ENCODE peak calls at places on chromosomes 13 and 19, in ten cellular contexts. K is transverse colon, D is SK-N-SH, S is H1, V is stomach, N is ovary, G is suprapubic skin, P is sigmoid colon, I is tibial nerve, H is HepG2. E is an unnamed sample. For H3K27me3, the result is how much of the 10 kb centered on the place peaks cover.

GRCh38 chr19:49954092-49954825 is 6.7 kb downstream of the SIGLEC11 start:
- DNase-seq in K (no peak), D (no peak), S (no peak), V (no peak), N (peak), G (no peak), P (no peak), I (no peak), H (peak), E (no peak)

GRCh38 chr13:102933076-102933922 is 87.5 kb downstream of the ERCC5 start:
- DNase-seq in K (no peak), D (no peak), S (no peak), V (no peak), N (no peak), G (no peak), P (no peak), I (no peak), H (no peak), E (no peak)

GRCh38 chr19:1862424-1863307 is 713 bp downstream of the KLF16 start:
- DNase-seq in K (peak), D (peak), S (peak), V (no peak), N (no peak), G (peak), P (no peak), I (no peak), H (no peak), E (no peak)

GRCh38 chr13:106156468-106156867 is 379.0 kb downstream of the EFNB2 start:
- DNase-seq in K (no peak), D (no peak), S (no peak), V (no peak), N (no peak), G (no peak), P (no peak), I (no peak), H (no peak), E (no peak)

GRCh38 chr13:58452123-58452623 is 820.6 kb downstream of the PCDH17 start:
- DNase-seq in K (no peak), D (no peak), S (no peak), V (no peak), N (no peak), G (no peak), P (no peak), I (no peak), H (peak), E (no peak)

GRCh38 chr13:41746259-41746658 is 214.7 kb downstream of the VWA8 start:
- DNase-seq in K (no peak), D (no peak), S (no peak), V (no peak), N (no peak), G (no peak), P (no peak), I (no peak), H (no peak), E (no peak)

GRCh38 chr13:91328726-91329125 is 18.8 kb upstream of the MIR17HG start:
- DNase-seq in K (no peak), D (no peak), S (no peak), V (no peak), N (no peak), G (no peak), P (no peak), I (no peak), H (no peak), E (no peak)

GRCh38 chr13:106640515-106640914 is 72.6 kb upstream of the ARGLU1 start:
- DNase-seq in K (no peak), D (no peak), S (no peak), V (no peak), N (no peak), G (no peak), P (no peak), I (no peak), H (no peak), E (peak)

GRCh38 chr19:21314676-21315075 is 14.5 kb downstream of the ZNF708 start:
- DNase-seq in K (no peak), D (peak), S (no peak), V (no peak), N (no peak), G (no peak), P (no peak), I (no peak), H (no peak), E (no peak)

GRCh38 chr13:72696590-72696989 is 30.8 kb downstream of the MZT1 start:
- DNase-seq in K (no peak), D (peak), S (no peak), V (no peak), N (no peak), G (no peak), P (no peak), I (no peak), H (no peak), E (no peak)

GRCh38 chr13:96082640-96083039 is 7.3 kb upstream of the HS6ST3 start:
- DNase-seq in K (no peak), D (no peak), S (no peak), V (no peak), N (no peak), G (no peak), P (no peak), I (no peak), H (no peak), E (no peak)

GRCh38 chr19:7507884-7508283 is 8.0 kb upstream of the ZNF358 start:
- DNase-seq in K (peak), D (peak), S (peak), V (peak), N (peak), G (no peak), P (peak), I (peak), H (peak), E (no peak)

GRCh38 chr13:41398494-41399190 is 58.7 kb upstream of the RGCC start:
- DNase-seq in K (no peak), D (no peak), S (no peak), V (no peak), N (no peak), G (no peak), P (no peak), I (no peak), H (no peak), E (peak)

GRCh38 chr13:21310220-21310619 is 133.8 kb downstream of the MRPL57 start:
- DNase-seq in K (no peak), D (no peak), S (no peak), V (no peak), N (no peak), G (no peak), P (no peak), I (no peak), H (no peak), E (no peak)

GRCh38 chr13:21330126-21330861 is 128.8 kb downstream of the ZDHHC20 start:
- DNase-seq in K (no peak), D (no peak), S (no peak), V (no peak), N (no peak), G (no peak), P (no peak), I (no peak), H (no peak), E (no peak)

GRCh38 chr13:79468819-79469218 is 12.1 kb upstream of the NDFIP2 start:
- DNase-seq in K (no peak), D (no peak), S (no peak), V (no peak), N (no peak), G (no peak), P (no peak), I (no peak), H (no peak), E (no peak)

GRCh38 chr19:17255150-17255621 is 9.4 kb downstream of the USHBP1 start:
- DNase-seq in K (no peak), D (no peak), S (no peak), V (no peak), N (no peak), G (no peak), P (no peak), I (no peak), H (peak), E (no peak)

GRCh38 chr13:45627656-45628055 is 12.1 kb upstream of the ERICH6B start:
- DNase-seq in K (no peak), D (no peak), S (no peak), V (no peak), N (no peak), G (no peak), P (no peak), I (no peak), H (no peak), E (no peak)

GRCh38 chr13:67267136-67267535 is 37.0 kb upstream of the PCDH9 start:
- DNase-seq in K (no peak), D (no peak), S (no peak), V (no peak), N (no peak), G (no peak), P (no peak), I (no peak), H (no peak), E (no peak)

GRCh38 chr13:42041684-42042035 is 6.8 kb upstream of the DGKH start:
- DNase-seq in K (peak), D (peak), S (peak), V (peak), N (peak), G (no peak), P (peak), I (peak), H (no peak), E (no peak)

GRCh38 chr13:40792284-40793051 is 3.1 kb downstream of the SLC25A15 start:
- DNase-seq in K (no peak), D (no peak), S (no peak), V (no peak), N (no peak), G (no peak), P (no peak), I (no peak), H (no peak), E (no peak)

GRCh38 chr13:44470623-44471562 is 97.3 kb downstream of the SERP2 start:
- DNase-seq in K (no peak), D (no peak), S (no peak), V (no peak), N (no peak), G (no peak), P (no peak), I (no peak), H (peak), E (no peak)

GRCh38 chr13:114153485-114154080 is 21.2 kb upstream of the RASA3 start:
- DNase-seq in K (no peak), D (no peak), S (no peak), V (no peak), N (no peak), G (no peak), P (no peak), I (no peak), H (no peak), E (no peak)

GRCh38 chr19:752652-753517 is 2.0 kb downstream of the MISP start:
- DNase-seq in K (peak), D (no peak), S (no peak), V (peak), N (peak), G (peak), P (peak), I (peak), H (peak), E (no peak)

GRCh38 chr13:91592050-91593014 is 193.9 kb downstream of the GPC5 start:
- DNase-seq in K (no peak), D (no peak), S (no peak), V (no peak), N (no peak), G (no peak), P (no peak), I (no peak), H (no peak), E (no peak)

DNA sequence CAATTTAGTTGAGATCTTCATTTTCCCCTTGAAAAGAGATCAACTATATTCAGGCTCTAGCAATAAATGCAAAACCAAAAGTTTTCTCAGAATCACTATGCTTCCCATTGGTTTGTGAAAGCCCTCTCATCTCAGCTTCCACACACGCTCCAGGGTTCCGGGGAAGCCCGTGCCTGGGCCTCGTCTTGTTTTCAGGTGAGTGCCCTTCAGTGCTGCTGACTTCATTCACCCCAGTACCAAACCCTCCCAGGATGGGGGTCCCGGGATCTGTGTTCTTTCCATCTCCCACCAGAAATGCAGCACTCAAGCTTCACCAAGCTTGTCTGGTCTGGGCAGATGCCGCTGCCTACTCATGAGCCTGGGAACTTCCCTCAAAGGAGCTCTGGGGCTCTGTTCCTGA is 97.7 kb downstream of the TEX29 start:
- DNase-seq in K (no peak), D (no peak), S (no peak), V (no peak), N (no peak), G (no peak), P (no peak), I (no peak), H (no peak), E (no peak)
- H3K27me3 ChIP-seq in K (under half), D (half or more), S (under half), V (under half), N (under half), G (under half), P (under half), I (under half), H (half or more), E (under half)

DNA sequence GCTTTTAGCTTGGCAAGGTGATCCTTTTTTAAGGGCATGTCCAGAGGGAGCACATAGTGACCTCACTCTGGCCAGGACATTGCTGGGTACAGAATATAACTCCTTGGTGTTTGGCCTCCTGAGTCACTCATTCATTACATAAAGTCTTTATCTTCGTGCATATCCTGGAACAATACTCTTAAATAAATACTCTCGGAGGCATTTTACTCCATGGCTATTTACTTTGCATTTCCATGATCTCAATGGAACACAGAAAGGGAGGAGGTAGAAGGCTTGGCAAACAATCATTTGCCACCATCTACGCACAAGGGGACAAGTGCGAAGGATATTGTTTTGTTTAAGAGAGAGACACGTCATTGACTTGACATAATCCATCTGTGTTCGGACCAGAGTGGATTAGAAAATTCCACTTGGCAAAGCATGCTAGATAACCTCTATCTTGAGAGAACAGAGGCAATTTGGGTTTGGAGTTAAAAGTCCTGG is 210.0 kb downstream of the IRS2 start:
- DNase-seq in K (peak), D (no peak), S (no peak), V (peak), N (no peak), G (no peak), P (no peak), I (no peak), H (no peak), E (no peak)
- TF ChIP-seq EP300 in K (no peak), D (no peak), S (no peak), V (no peak), N (no peak), G (no peak), P (no peak), I (no peak), H (no peak), E (no peak)

GRCh38 chr19:10593148-10593547 is 6.0 kb upstream of the AP1M2 start:
- DNase-seq in K (no peak), D (no peak), S (no peak), V (no peak), N (no peak), G (no peak), P (no peak), I (no peak), H (no peak), E (no peak)

GRCh38 chr19:10586396-10586795 is 716 bp downstream of the AP1M2 start:
- DNase-seq in K (no peak), D (no peak), S (no peak), V (no peak), N (no peak), G (no peak), P (no peak), I (no peak), H (no peak), E (no peak)

GRCh38 chr19:10587839-10588150 is 683 bp upstream of the AP1M2 start:
- DNase-seq in K (no peak), D (no peak), S (no peak), V (no peak), N (no peak), G (no peak), P (no peak), I (no peak), H (no peak), E (no peak)

GRCh38 chr19:10583021-10583776 is 3.9 kb downstream of the AP1M2 start:
- DNase-seq in K (no peak), D (no peak), S (no peak), V (no peak), N (no peak), G (no peak), P (no peak), I (no peak), H (no peak), E (no peak)

DNA sequence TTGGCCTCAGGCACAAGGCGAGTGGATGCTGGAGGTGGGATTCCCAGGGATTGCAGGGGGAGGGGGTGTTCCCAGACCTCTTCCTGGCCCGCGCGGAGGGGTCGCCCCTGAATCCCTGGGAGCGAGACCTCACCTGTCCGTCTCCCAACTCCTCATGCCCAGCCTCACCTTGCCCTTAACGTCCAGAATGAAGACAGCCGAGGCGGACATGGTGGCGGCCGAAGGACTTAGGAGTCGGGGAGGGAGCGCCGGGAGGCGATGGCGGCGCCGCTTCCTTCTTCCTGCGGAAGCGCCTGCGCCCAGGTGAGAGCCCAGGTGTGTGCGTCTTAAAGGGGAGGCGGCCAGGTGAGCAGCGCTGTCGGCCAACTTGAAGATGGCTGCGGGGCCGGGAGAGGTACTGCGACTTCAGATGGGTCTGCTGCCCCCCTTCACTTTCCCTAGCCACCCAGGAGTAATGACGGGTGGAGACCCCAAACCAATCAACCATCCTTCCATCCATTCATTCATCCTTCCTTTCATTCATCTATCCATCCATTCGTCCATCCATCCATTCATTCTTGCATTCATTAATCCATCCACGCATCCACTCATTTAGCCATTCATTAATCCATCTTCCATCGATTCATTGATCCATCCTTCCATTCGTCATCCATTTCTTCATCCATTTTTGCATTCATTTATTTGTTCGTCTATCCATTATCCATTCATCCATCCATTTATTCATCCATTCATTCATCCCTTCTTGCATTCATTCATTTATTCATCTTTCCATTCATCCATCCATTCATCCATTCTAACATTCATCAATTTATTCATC is at the start of gene AP1M2:
- DNase-seq in K (peak), D (no peak), S (peak), V (peak), N (no peak), G (no peak), P (no peak), I (no peak), H (no peak), E (no peak)
- H3K4me3 ChIP-seq in K (peak), D (no peak), S (peak), V (peak), N (no peak), G (peak), P (no peak), I (peak), H (no peak), E (no peak)

GRCh38 chr13:99822820-99823219 is 148.7 kb downstream of the ZIC5 start:
- DNase-seq in K (no peak), D (no peak), S (no peak), V (no peak), N (no peak), G (no peak), P (no peak), I (no peak), H (no peak), E (no peak)
- H3K27me3 ChIP-seq in K (under half), D (under half), S (under half), V (under half), N (under half), G (under half), P (under half), I (under half), H (under half), E (under half)

DNA sequence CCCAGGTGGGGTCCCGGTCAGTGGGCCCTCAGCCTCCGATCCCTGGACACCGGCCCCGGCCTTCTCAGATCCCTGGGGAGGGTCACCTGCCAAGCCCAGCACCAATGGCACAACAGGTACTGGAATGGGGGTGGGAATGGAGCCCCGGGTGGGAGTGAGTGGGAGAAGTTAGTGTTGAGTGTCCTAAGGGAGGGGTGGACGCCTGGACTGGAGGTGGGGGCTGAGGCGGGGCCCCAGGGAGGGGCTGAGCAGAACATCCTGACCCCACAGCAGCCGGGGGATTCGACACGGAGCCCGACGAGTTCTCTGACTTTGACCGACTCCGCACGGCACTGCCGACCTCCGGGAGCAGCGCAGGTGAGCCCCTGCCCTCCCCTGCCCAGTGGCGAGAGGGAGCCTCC is 17.7 kb downstream of the EPN1 start:
- DNase-seq in K (no peak), D (no peak), S (no peak), V (no peak), N (no peak), G (no peak), P (peak), I (no peak), H (no peak), E (no peak)
- TF ChIP-seq EP300 in K (no peak), D (no peak), S (no peak), V (no peak), N (no peak), G (no peak), P (no peak), I (no peak), H (no peak), E (no peak)

GRCh38 chr19:12695997-12696365 is 450 bp downstream of the FBXW9 start:
- DNase-seq in K (no peak), D (peak), S (no peak), V (no peak), N (no peak), G (no peak), P (no peak), I (no peak), H (no peak), E (no peak)

GRCh38 chr19:12695514-12695913 is 917 bp downstream of the FBXW9 start:
- DNase-seq in K (no peak), D (no peak), S (no peak), V (no peak), N (no peak), G (no peak), P (no peak), I (no peak), H (no peak), E (no peak)

GRCh38 chr19:12694641-12695040 is 1.8 kb downstream of the FBXW9 start:
- DNase-seq in K (no peak), D (no peak), S (no peak), V (no peak), N (no peak), G (no peak), P (no peak), I (no peak), H (no peak), E (no peak)

GRCh38 chr19:12696366-12697335 is at the start of gene FBXW9:
- DNase-seq in K (peak), D (peak), S (peak), V (peak), N (peak), G (peak), P (peak), I (peak), H (peak), E (peak)

DNA sequence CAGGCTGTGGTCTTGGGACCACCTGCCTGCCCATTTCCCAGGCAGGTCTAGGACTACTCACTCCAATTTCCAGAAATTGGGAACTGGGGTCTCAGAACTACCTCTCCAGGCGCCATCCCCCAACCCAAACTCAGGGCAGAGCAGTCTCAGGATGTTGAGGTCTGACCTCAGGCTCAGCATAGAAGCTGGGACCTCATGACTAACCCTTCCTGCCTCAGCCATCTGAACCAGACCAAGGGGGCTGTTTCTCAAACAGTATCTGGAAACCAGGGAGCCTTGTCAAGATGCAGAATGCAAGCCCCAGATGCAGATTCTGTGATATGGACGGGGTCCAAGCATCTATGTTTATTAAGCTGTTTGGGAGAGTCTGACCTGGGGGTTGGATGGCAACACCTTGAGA is 1.3 kb downstream of the FBXW9 start:
- DNase-seq in K (no peak), D (no peak), S (no peak), V (no peak), N (no peak), G (no peak), P (no peak), I (no peak), H (no peak), E (no peak)
- H3K4me3 ChIP-seq in K (no peak), D (peak), S (no peak), V (no peak), N (no peak), G (peak), P (peak), I (no peak), H (peak), E (no peak)